ENCODE peak calls at places on chromosome 5, in six cellular contexts. One of them, this sample, is unnamed.

GRCh38 chr5:149675467-149676201 is 54.5 kb upstream of the PPARGC1B start:
- DNase-seq in neural progenitor cell: no peak
- DNase-seq in PC-3: no peak
- DNase-seq in adipocyte: no peak
- DNase-seq in HCT116: no peak
- DNase-seq in mesendoderm: no peak
- DNase-seq in this sample: peak; percentile 47

GRCh38 chr5:75034137-75034739 is 18.1 kb downstream of the GCNT4 start:
- DNase-seq in mesendoderm: no peak
- DNase-seq in adipocyte: no peak
- DNase-seq in HCT116: no peak
- DNase-seq in PC-3: peak; percentile 68
- DNase-seq in neural progenitor cell: no peak
- DNase-seq in this sample: no peak

GRCh38 chr5:120527251-120527650 is 63.2 kb downstream of the PRR16 start:
- DNase-seq in adipocyte: no peak
- DNase-seq in neural progenitor cell: peak; percentile 24
- DNase-seq in PC-3: no peak
- DNase-seq in mesendoderm: no peak
- DNase-seq in HCT116: no peak
- DNase-seq in this sample: no peak

GRCh38 chr5:141476132-141476909 is 555 bp downstream of the PCDHGC3 start:
- DNase-seq in mesendoderm: peak; percentile 56
- DNase-seq in PC-3: no peak
- DNase-seq in adipocyte: peak; percentile 90
- DNase-seq in neural progenitor cell: peak; percentile 75
- DNase-seq in HCT116: no peak
- DNase-seq in this sample: peak; percentile 75

GRCh38 chr5:69001605-69002004 is 92.2 kb upstream of the SLC30A5 start:
- DNase-seq in HCT116: no peak
- DNase-seq in PC-3: no peak
- DNase-seq in neural progenitor cell: no peak
- DNase-seq in adipocyte: no peak
- DNase-seq in mesendoderm: no peak
- DNase-seq in this sample: no peak

GRCh38 chr5:40981420-40981819 is 72.1 kb downstream of the C7 start:
- DNase-seq in PC-3: no peak
- DNase-seq in adipocyte: no peak
- DNase-seq in mesendoderm: no peak
- DNase-seq in HCT116: no peak
- DNase-seq in neural progenitor cell: no peak
- DNase-seq in this sample: no peak

GRCh38 chr5:34709861-34710673 is 53.9 kb downstream of the RAI14 start:
- DNase-seq in neural progenitor cell: no peak
- DNase-seq in PC-3: peak; percentile 33
- DNase-seq in HCT116: no peak
- DNase-seq in mesendoderm: peak; percentile 50
- DNase-seq in adipocyte: peak; percentile 86
- DNase-seq in this sample: peak; percentile 94

GRCh38 chr5:168792678-168793077 is 213.5 kb upstream of the PANK3 start:
- DNase-seq in HCT116: no peak
- DNase-seq in PC-3: no peak
- DNase-seq in neural progenitor cell: no peak
- DNase-seq in mesendoderm: no peak
- DNase-seq in adipocyte: no peak
- DNase-seq in this sample: no peak

GRCh38 chr5:380701-381309 is 59.3 kb downstream of the AHRR start:
- DNase-seq in HCT116: no peak
- DNase-seq in neural progenitor cell: no peak
- DNase-seq in adipocyte: peak; percentile 63
- DNase-seq in mesendoderm: no peak
- DNase-seq in PC-3: no peak
- DNase-seq in this sample: no peak

GRCh38 chr5:80069918-80070318 is 34.8 kb downstream of the THBS4 start:
- DNase-seq in adipocyte: no peak
- DNase-seq in HCT116: no peak
- DNase-seq in PC-3: no peak
- DNase-seq in mesendoderm: no peak
- DNase-seq in neural progenitor cell: no peak
- DNase-seq in this sample: no peak

GRCh38 chr5:83654427-83654994 is 66.1 kb downstream of the HAPLN1 start:
- DNase-seq in adipocyte: peak; percentile 51
- DNase-seq in HCT116: no peak
- DNase-seq in PC-3: no peak
- DNase-seq in mesendoderm: no peak
- DNase-seq in neural progenitor cell: no peak
- DNase-seq in this sample: no peak

GRCh38 chr5:111585291-111585690 is 73.0 kb upstream of the STARD4 start:
- DNase-seq in neural progenitor cell: no peak
- DNase-seq in PC-3: no peak
- DNase-seq in adipocyte: peak; percentile 25
- DNase-seq in HCT116: no peak
- DNase-seq in mesendoderm: peak; percentile 50
- DNase-seq in this sample: no peak

GRCh38 chr5:27241564-27242257 is 203.3 kb upstream of the CDH9 start:
- DNase-seq in PC-3: peak; percentile 92
- DNase-seq in HCT116: no peak
- DNase-seq in neural progenitor cell: no peak
- DNase-seq in adipocyte: peak; percentile 96
- DNase-seq in mesendoderm: peak; percentile 47
- DNase-seq in this sample: no peak

GRCh38 chr5:38576971-38577684 is 20.7 kb upstream of the LIFR start:
- DNase-seq in mesendoderm: no peak
- DNase-seq in PC-3: no peak
- DNase-seq in HCT116: no peak
- DNase-seq in adipocyte: no peak
- DNase-seq in neural progenitor cell: no peak
- DNase-seq in this sample: no peak

GRCh38 chr5:1509346-1510085 is 14.2 kb downstream of the LPCAT1 start:
- DNase-seq in neural progenitor cell: no peak
- DNase-seq in mesendoderm: no peak
- DNase-seq in PC-3: no peak
- DNase-seq in adipocyte: no peak
- DNase-seq in HCT116: no peak
- DNase-seq in this sample: no peak

GRCh38 chr5:88923623-88924619 is 40.9 kb upstream of the MEF2C start:
- DNase-seq in HCT116: no peak
- DNase-seq in PC-3: no peak
- DNase-seq in adipocyte: no peak
- DNase-seq in mesendoderm: no peak
- DNase-seq in neural progenitor cell: no peak
- DNase-seq in this sample: no peak

GRCh38 chr5:17365756-17366155 is 132.3 kb upstream of the TAF11L2 start:
- DNase-seq in adipocyte: no peak
- DNase-seq in neural progenitor cell: no peak
- DNase-seq in mesendoderm: no peak
- DNase-seq in PC-3: peak; percentile 99
- DNase-seq in HCT116: no peak
- DNase-seq in this sample: no peak

GRCh38 chr5:113294341-113295110 is 140.3 kb downstream of the TSSK1B start:
- DNase-seq in HCT116: peak; percentile 56
- DNase-seq in mesendoderm: peak; percentile 93
- DNase-seq in adipocyte: peak; percentile 97
- DNase-seq in neural progenitor cell: peak; percentile 85
- DNase-seq in PC-3: peak; percentile 73
- DNase-seq in this sample: peak; percentile 92

GRCh38 chr5:43773032-43773830 is 170.3 kb downstream of the NNT start:
- DNase-seq in HCT116: peak; percentile 18
- DNase-seq in mesendoderm: peak; percentile 89
- DNase-seq in adipocyte: peak; percentile 83
- DNase-seq in PC-3: peak; percentile 56
- DNase-seq in neural progenitor cell: no peak
- DNase-seq in this sample: peak; percentile 23

GRCh38 chr5:62786099-62786498 is 207.5 kb downstream of the LRRC70 start:
- DNase-seq in HCT116: no peak
- DNase-seq in PC-3: no peak
- DNase-seq in neural progenitor cell: no peak
- DNase-seq in adipocyte: no peak
- DNase-seq in mesendoderm: no peak
- DNase-seq in this sample: no peak

GRCh38 chr5:154258531-154259217 is 68.1 kb downstream of the GALNT10 start:
- DNase-seq in neural progenitor cell: no peak
- DNase-seq in PC-3: no peak
- DNase-seq in HCT116: no peak
- DNase-seq in mesendoderm: no peak
- DNase-seq in adipocyte: no peak
- DNase-seq in this sample: no peak

GRCh38 chr5:76403963-76404693 is 1.0 kb downstream of the IQGAP2 start:
- DNase-seq in HCT116: no peak
- DNase-seq in adipocyte: no peak
- DNase-seq in mesendoderm: peak; percentile 89
- DNase-seq in neural progenitor cell: peak; percentile 79
- DNase-seq in PC-3: no peak
- DNase-seq in this sample: no peak

GRCh38 chr5:145345883-145346282 is 489.3 kb downstream of the PRELID2 start:
- DNase-seq in HCT116: no peak
- DNase-seq in mesendoderm: no peak
- DNase-seq in PC-3: peak; percentile 8
- DNase-seq in neural progenitor cell: no peak
- DNase-seq in adipocyte: peak; percentile 22
- DNase-seq in this sample: no peak

GRCh38 chr5:145347026-145347616 is 488.0 kb downstream of the PRELID2 start:
- DNase-seq in mesendoderm: peak; percentile 40
- DNase-seq in neural progenitor cell: peak; percentile 62
- DNase-seq in HCT116: peak; percentile 23
- DNase-seq in adipocyte: peak; percentile 84
- DNase-seq in PC-3: peak; percentile 51
- DNase-seq in this sample: peak; percentile 64

GRCh38 chr5:145340099-145340498 is 495.0 kb downstream of the PRELID2 start:
- DNase-seq in PC-3: no peak
- DNase-seq in neural progenitor cell: no peak
- DNase-seq in adipocyte: no peak
- DNase-seq in mesendoderm: no peak
- DNase-seq in HCT116: no peak
- DNase-seq in this sample: no peak

DNA sequence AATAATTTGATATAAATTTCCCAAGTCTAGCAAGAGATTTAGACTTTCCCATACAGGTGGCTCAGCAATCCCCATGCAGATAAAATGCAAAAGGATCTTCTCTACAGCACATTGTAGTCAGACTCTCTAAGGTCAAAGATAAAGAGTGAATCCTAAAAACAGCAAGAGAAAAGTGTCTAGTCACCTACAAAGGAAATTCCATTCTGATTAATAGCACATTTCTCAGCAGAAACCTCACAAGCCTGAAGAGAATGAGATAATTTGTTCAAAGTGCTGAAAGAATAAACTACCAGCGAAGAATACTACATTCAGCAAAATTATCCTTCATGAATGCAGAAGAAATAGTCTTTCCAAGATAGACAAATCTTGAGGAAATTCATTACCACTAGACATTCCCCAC is 493.3 kb downstream of the PRELID2 start:
- DNase-seq in adipocyte: no peak
- DNase-seq in PC-3: no peak
- DNase-seq in neural progenitor cell: no peak
- DNase-seq in HCT116: no peak
- DNase-seq in mesendoderm: peak; percentile 3
- DNase-seq in this sample: no peak
- H3K36me3 ChIP-seq in adipocyte: no peaks in the 10 kb centered on the region
- H3K36me3 ChIP-seq in PC-3: no peaks in the 10 kb centered on the region
- H3K36me3 ChIP-seq in neural progenitor cell: no peaks in the 10 kb centered on the region
- H3K36me3 ChIP-seq in HCT116: no peaks in the 10 kb centered on the region
- H3K36me3 ChIP-seq in mesendoderm: no peaks in the 10 kb centered on the region
- H3K36me3 ChIP-seq in this sample: no peaks in the 10 kb centered on the region

DNA sequence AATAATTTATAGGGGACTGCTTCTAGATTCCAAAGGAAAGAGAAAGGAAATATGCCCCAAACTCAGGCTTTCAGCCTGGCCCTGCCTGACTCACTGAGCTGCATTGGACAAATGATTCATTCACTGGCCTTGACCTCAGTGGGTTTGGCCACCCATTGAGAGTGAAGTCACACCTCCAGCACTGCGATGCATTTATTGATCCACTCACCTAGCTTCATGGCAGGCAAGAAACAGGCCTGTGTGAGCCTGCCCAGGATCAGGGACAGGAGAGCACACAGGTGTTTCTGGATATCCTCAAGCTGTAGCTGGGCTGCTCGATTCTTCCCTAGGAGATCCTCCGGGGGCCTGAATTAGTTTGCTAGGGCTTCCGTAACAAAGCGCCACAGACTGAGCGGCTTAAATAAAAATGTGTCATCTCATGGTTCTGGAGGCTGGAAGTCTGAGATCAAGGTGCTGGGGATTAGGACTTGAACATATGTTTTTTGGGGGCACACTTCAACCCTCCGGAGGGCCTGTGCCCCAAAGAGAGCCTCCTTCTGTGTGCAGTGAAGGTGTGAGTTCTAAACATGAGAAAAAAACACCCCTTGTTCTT is 7.3 kb upstream of the DUSP1 start:
- DNase-seq in PC-3: peak; percentile 92
- DNase-seq in adipocyte: peak; percentile 82
- DNase-seq in mesendoderm: peak; percentile 70
- DNase-seq in neural progenitor cell: no peak
- DNase-seq in HCT116: peak; percentile 90
- DNase-seq in this sample: peak; percentile 65
- H3K9ac ChIP-seq in PC-3: peak overlapping the region; percentile 89
- H3K9ac ChIP-seq in adipocyte: peak overlapping the region; percentile 97
- H3K9ac ChIP-seq in mesendoderm: no peak overlapping the region
- H3K9ac ChIP-seq in neural progenitor cell: no peak overlapping the region
- H3K9ac ChIP-seq in HCT116: peak overlapping the region; percentile 61
- H3K9ac ChIP-seq in this sample: peak overlapping the region; percentile 37

GRCh38 chr5:127068771-127069330 is 4.5 kb downstream of the C5orf63 start:
- DNase-seq in PC-3: peak; percentile 51
- DNase-seq in mesendoderm: no peak
- DNase-seq in adipocyte: peak; percentile 34
- DNase-seq in neural progenitor cell: no peak
- DNase-seq in HCT116: no peak
- DNase-seq in this sample: peak; percentile 67
- H3K36me3 ChIP-seq in PC-3: no peaks in the 10 kb centered on the region
- H3K36me3 ChIP-seq in mesendoderm: no peaks in the 10 kb centered on the region
- H3K36me3 ChIP-seq in adipocyte: no peaks in the 10 kb centered on the region
- H3K36me3 ChIP-seq in neural progenitor cell: no peaks in the 10 kb centered on the region
- H3K36me3 ChIP-seq in HCT116: no peaks in the 10 kb centered on the region
- H3K36me3 ChIP-seq in this sample: no peaks in the 10 kb centered on the region

GRCh38 chr5:129460951-129461815 is 1.1 kb downstream of the ADAMTS19 start:
- DNase-seq in neural progenitor cell: peak; percentile 80
- DNase-seq in HCT116: no peak
- DNase-seq in mesendoderm: peak; percentile 88
- DNase-seq in PC-3: peak; percentile 15
- DNase-seq in adipocyte: peak; percentile 55
- DNase-seq in this sample: peak; percentile 10
- H3K9ac ChIP-seq in neural progenitor cell: no peak overlapping the region
- H3K9ac ChIP-seq in HCT116: no peak overlapping the region
- H3K9ac ChIP-seq in mesendoderm: peak overlapping the region; percentile 60
- H3K9ac ChIP-seq in PC-3: no peak overlapping the region
- H3K9ac ChIP-seq in adipocyte: peak overlapping the region; percentile 40
- H3K9ac ChIP-seq in this sample: no peak overlapping the region

DNA sequence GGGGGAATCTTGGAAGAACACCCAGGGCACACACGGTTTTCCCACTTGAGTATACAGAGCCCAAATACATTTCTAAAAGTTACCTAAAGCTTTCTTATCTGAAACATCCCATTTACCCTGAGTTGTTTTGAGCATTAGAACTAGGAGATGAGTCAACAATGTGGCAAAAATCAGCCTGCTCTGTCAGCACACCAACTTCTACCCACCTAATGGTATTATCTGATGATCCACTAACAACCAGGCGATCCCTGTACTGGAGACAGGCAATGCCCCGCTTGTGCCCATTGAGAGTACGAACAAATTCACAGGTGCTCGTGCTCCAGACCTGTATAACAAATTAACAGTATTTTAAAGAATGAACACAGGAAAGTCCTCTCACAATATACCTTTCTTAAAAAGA is 87.0 kb downstream of the SMIM23 start:
- DNase-seq in mesendoderm: no peak
- DNase-seq in HCT116: no peak
- DNase-seq in PC-3: no peak
- DNase-seq in neural progenitor cell: no peak
- DNase-seq in adipocyte: no peak
- DNase-seq in this sample: no peak
- H3K36me3 ChIP-seq in mesendoderm: peaks cover 4% of the 10 kb centered on the region
- H3K36me3 ChIP-seq in HCT116: peaks cover 34% of the 10 kb centered on the region
- H3K36me3 ChIP-seq in PC-3: peaks cover 51% of the 10 kb centered on the region
- H3K36me3 ChIP-seq in neural progenitor cell: peaks cover 21% of the 10 kb centered on the region
- H3K36me3 ChIP-seq in adipocyte: peaks cover 53% of the 10 kb centered on the region
- H3K36me3 ChIP-seq in this sample: peaks cover 14% of the 10 kb centered on the region